ENCODE peak calls at places on chromosomes 12 and 14, in nine cellular contexts. Z, C, N, J, U, R, M, H and P are unnamed samples.

GRCh38 chr12:106594447-106594846 is 11.6 kb downstream of the RFX4 start:
- DNase-seq in U (no peak), H (no peak), Z (no peak), R (no peak), M (no peak), N (no peak), C (no peak), J (no peak), P (no peak)

GRCh38 chr12:95607642-95608041 is 56.4 kb upstream of the USP44 start:
- DNase-seq in M (no peak), R (no peak), H (no peak), U (no peak), J (no peak), C (no peak), Z (no peak), N (no peak), P (no peak)

GRCh38 chr12:56716458-56716857 is 8.6 kb downstream of the NACA start:
- DNase-seq in J (no peak), N (no peak), C (no peak), U (no peak), Z (no peak), R (no peak), H (no peak), M (no peak), P (no peak)

GRCh38 chr12:58882796-58883195 is 37.5 kb downstream of the LRIG3 start:
- DNase-seq in C (no peak), R (no peak), M (no peak), U (no peak), H (no peak), N (no peak), J (no peak), Z (no peak), P (no peak)

GRCh38 chr12:112841240-112841639 is 49.7 kb downstream of the RPH3A start:
- DNase-seq in U (no peak), R (no peak), H (no peak), J (no peak), C (no peak), N (no peak), Z (no peak), M (no peak), P (no peak)

GRCh38 chr12:121801601-121802484 is 2.0 kb upstream of the SETD1B start:
- DNase-seq in J (peak), U (no peak), Z (peak), H (no peak), C (peak), R (no peak), M (peak), N (no peak), P (peak)

GRCh38 chr14:61561657-61562276 is 133.5 kb upstream of the HIF1A start:
- DNase-seq in C (peak), M (peak), R (no peak), N (peak), U (peak), Z (peak), H (no peak), J (no peak), P (no peak)

GRCh38 chr14:35159742-35160409 is 37.5 kb downstream of the PRORP start:
- DNase-seq in Z (peak), H (no peak), M (peak), U (no peak), J (no peak), R (no peak), C (peak), N (no peak), P (no peak)

GRCh38 chr14:77238356-77238755 is 32.6 kb downstream of the NGB start:
- DNase-seq in R (no peak), J (no peak), C (no peak), U (no peak), M (no peak), N (no peak), Z (no peak), H (no peak), P (no peak)

GRCh38 chr12:109147954-109148353 is 31.6 kb downstream of the ACACB start:
- DNase-seq in U (no peak), Z (no peak), C (peak), M (no peak), J (no peak), R (no peak), H (no peak), N (no peak), P (peak)

GRCh38 chr14:60640859-60641721 is 8.2 kb downstream of the SIX1 start:
- DNase-seq in Z (no peak), H (no peak), U (no peak), N (no peak), M (no peak), C (no peak), J (no peak), R (no peak), P (no peak)

GRCh38 chr14:100155881-100156645 is 3.4 kb downstream of the DEGS2 start:
- DNase-seq in M (no peak), J (no peak), C (no peak), R (no peak), Z (no peak), N (peak), U (no peak), H (no peak), P (no peak)

GRCh38 chr12:26317942-26318565 is 122.7 kb downstream of the SSPN start:
- DNase-seq in C (peak), M (peak), Z (peak), U (no peak), J (no peak), N (no peak), R (no peak), H (no peak), P (no peak)

GRCh38 chr14:89011727-89012271 is 187.3 kb downstream of the TTC8 start:
- DNase-seq in J (no peak), C (peak), R (no peak), N (no peak), M (peak), H (no peak), Z (no peak), U (no peak), P (peak)

GRCh38 chr12:88801227-88802225 is 221.3 kb upstream of the KITLG start:
- DNase-seq in Z (no peak), R (no peak), C (no peak), H (no peak), N (no peak), M (no peak), J (no peak), U (no peak), P (no peak)

GRCh38 chr12:47885566-47885965 is 19.2 kb downstream of the VDR start:
- DNase-seq in N (no peak), H (no peak), M (no peak), J (no peak), Z (no peak), U (no peak), C (no peak), R (no peak), P (no peak)

GRCh38 chr14:32724864-32725550 is 213.7 kb upstream of the NPAS3 start:
- DNase-seq in Z (peak), J (no peak), M (peak), H (no peak), R (no peak), N (no peak), U (no peak), C (peak), P (peak)

GRCh38 chr12:19915392-19916192 is 452.7 kb upstream of the PDE3A start:
- DNase-seq in J (no peak), R (no peak), M (peak), N (peak), C (peak), U (no peak), Z (peak), H (no peak), P (peak)

GRCh38 chr12:16603916-16604575 is 1.9 kb downstream of the LMO3 start:
- DNase-seq in Z (no peak), N (peak), R (no peak), M (no peak), U (no peak), H (peak), J (peak), C (no peak), P (peak)

GRCh38 chr12:19794116-19794515 is 354.8 kb downstream of the AEBP2 start:
- DNase-seq in J (no peak), U (no peak), R (no peak), Z (no peak), N (no peak), H (no peak), M (no peak), C (no peak), P (no peak)

GRCh38 chr14:95722525-95723190 is 8.7 kb upstream of the TCL1A start:
- DNase-seq in U (no peak), C (no peak), H (no peak), Z (no peak), J (no peak), R (no peak), N (no peak), M (no peak), P (no peak)

GRCh38 chr14:95549656-95550585 is 15.1 kb downstream of the GLRX5 start:
- DNase-seq in M (no peak), Z (no peak), H (no peak), U (no peak), R (no peak), C (no peak), N (no peak), J (no peak), P (no peak)

GRCh38 chr14:81211844-81212243 is 8.9 kb downstream of the GTF2A1 start:
- DNase-seq in M (peak), C (peak), N (no peak), R (no peak), H (no peak), U (no peak), Z (peak), J (no peak), P (peak)